ENCODE peak calls at places on chromosome 14, in seven cellular contexts. A is GM04503, I is NCI-H1048, F is bronchial epithelial cell, K is HFFc6, W is GM12892, Q is neural crest cell. D is an unnamed sample.

GRCh38 chr14:24986206-24986893 is 63.6 kb downstream of the STXBP6 start:
- DNase-seq in A (no peak), I (no peak), F (no peak), K (no peak), W (no peak), Q (no peak), D (no peak)

GRCh38 chr14:76918751-76919421 is 92.7 kb downstream of the LRRC74A start:
- DNase-seq in A (peak; percentile 97), I (no peak), F (peak; percentile 96), K (peak; percentile 99), W (no peak), Q (no peak), D (peak; percentile 17)

GRCh38 chr14:54253195-54253947 is 143.4 kb upstream of the CDKN3 start:
- DNase-seq in A (peak; percentile 54), I (no peak), F (peak; percentile 94), K (peak; percentile 86), W (no peak), Q (no peak), D (peak; percentile 32)

GRCh38 chr14:93332032-93332852 is 594 bp downstream of the BTBD7 start:
- DNase-seq in A (peak; percentile 12), I (no peak), F (peak; percentile 22), K (peak; percentile 9), W (peak; percentile 38), Q (peak; percentile 53), D (peak; percentile 52)

GRCh38 chr14:67263499-67264149 is 22.4 kb downstream of the PALS1 start:
- DNase-seq in A (no peak), I (no peak), F (no peak), K (peak; percentile 32), W (no peak), Q (no peak), D (no peak)

GRCh38 chr14:33363687-33364086 is 425.0 kb downstream of the NPAS3 start:
- DNase-seq in A (no peak), I (no peak), F (no peak), K (no peak), W (no peak), Q (no peak), D (no peak)

GRCh38 chr14:78598046-78598652 is 428.0 kb downstream of the NRXN3 start:
- DNase-seq in A (no peak), I (peak; percentile 11), F (peak; percentile 42), K (peak; percentile 52), W (peak; percentile 22), Q (peak; percentile 50), D (peak; percentile 45)

GRCh38 chr14:61253064-61253753 is 27.9 kb downstream of the TMEM30B start:
- DNase-seq in A (no peak), I (no peak), F (no peak), K (no peak), W (no peak), Q (no peak), D (no peak)

GRCh38 chr14:94946244-94946643 is 176.3 kb upstream of the GSC start:
- DNase-seq in A (no peak), I (no peak), F (no peak), K (no peak), W (no peak), Q (no peak), D (no peak)

GRCh38 chr14:61609143-61609851 is 86.0 kb upstream of the HIF1A start:
- DNase-seq in A (no peak), I (no peak), F (no peak), K (peak; percentile 75), W (no peak), Q (peak; percentile 15), D (no peak)

GRCh38 chr14:32419429-32419828 is 90.3 kb downstream of the AKAP6 start:
- DNase-seq in A (no peak), I (no peak), F (no peak), K (no peak), W (no peak), Q (no peak), D (no peak)

GRCh38 chr14:96051642-96052540 is 12.7 kb downstream of the C14orf132 start:
- DNase-seq in A (no peak), I (no peak), F (peak; percentile 13), K (no peak), W (no peak), Q (no peak), D (no peak)

GRCh38 chr14:80959448-80960006 is 4.1 kb downstream of the TSHR start:
- DNase-seq in A (no peak), I (no peak), F (no peak), K (no peak), W (peak; percentile 34), Q (no peak), D (peak; percentile 79)

GRCh38 chr14:99793213-99794155 is at the start of gene EML1:
- DNase-seq in A (no peak), I (peak; percentile 76), F (peak; percentile 20), K (peak; percentile 77), W (peak; percentile 92), Q (peak; percentile 77), D (peak; percentile 84)

GRCh38 chr14:93017341-93017797 is 94.4 kb downstream of the CHGA start:
- DNase-seq in A (no peak), I (no peak), F (no peak), K (no peak), W (no peak), Q (no peak), D (no peak)

GRCh38 chr14:100825691-100826331 is at the start of gene MEG3:
- DNase-seq in A (peak; percentile 37), I (no peak), F (peak; percentile 37), K (peak; percentile 80), W (no peak), Q (no peak), D (no peak)

GRCh38 chr14:90624228-90624627 is 192.0 kb downstream of the TTC7B start:
- DNase-seq in A (no peak), I (no peak), F (peak; percentile 84), K (peak; percentile 63), W (no peak), Q (no peak), D (no peak)

GRCh38 chr14:90730367-90730766 is 85.9 kb downstream of the TTC7B start:
- DNase-seq in A (no peak), I (no peak), F (no peak), K (no peak), W (no peak), Q (no peak), D (no peak)

GRCh38 chr14:68392393-68393085 is 400.3 kb downstream of the ZFP36L1 start:
- DNase-seq in A (no peak), I (no peak), F (no peak), K (no peak), W (no peak), Q (no peak), D (no peak)

GRCh38 chr14:64721391-64721791 is 17.2 kb downstream of the PLEKHG3 start:
- DNase-seq in A (peak; percentile 84), I (no peak), F (no peak), K (peak; percentile 26), W (no peak), Q (no peak), D (no peak)

GRCh38 chr14:94203473-94204210 is 29.5 kb downstream of the PPP4R4 start:
- DNase-seq in A (no peak), I (no peak), F (peak; percentile 31), K (no peak), W (no peak), Q (no peak), D (no peak)

GRCh38 chr14:92514844-92515509 is 1.4 kb downstream of the RIN3 start:
- DNase-seq in A (no peak), I (no peak), F (no peak), K (no peak), W (no peak), Q (no peak), D (no peak)

D was measured in activated T-cell treated with anti-CD3 and anti-CD28 coated beads, Interleukin-2, amount 50 U/mL, for 72 hours.